ENCODE peak calls at places on chromosomes 16 and 17, in nine cellular contexts. S is foreskin fibroblast, U is psoas muscle, V is right lobe of liver, O is PC-3, A is fibroblast of lung, J is heart right ventricle, R is HepG2, H is B cell. Z is an unnamed sample.

GRCh38 chr17:39745335-39746144 is 7.8 kb downstream of the GRB7 start:
- DNase-seq in S (no peak), U (peak), V (no peak), O (no peak), A (no peak), J (no peak), R (no peak), H (no peak), Z (no peak)

GRCh38 chr17:83070800-83071341 is 8.5 kb upstream of the METRNL start:
- DNase-seq in S (no peak), U (no peak), V (no peak), O (no peak), A (no peak), J (no peak), R (no peak), H (no peak), Z (no peak)

GRCh38 chr17:57900991-57901743 is 51.3 kb upstream of the MRPS23 start:
- DNase-seq in S (no peak), U (peak), V (peak), O (peak), A (no peak), J (no peak), R (no peak), H (no peak), Z (no peak)

GRCh38 chr17:57892820-57893595 is 43.2 kb upstream of the MRPS23 start:
- DNase-seq in S (peak), U (peak), V (peak), O (peak), A (peak), J (peak), R (peak), H (no peak), Z (no peak)

GRCh38 chr16:11633113-11633512 is 35.1 kb upstream of the SNN start:
- DNase-seq in S (no peak), U (no peak), V (no peak), O (no peak), A (no peak), J (no peak), R (no peak), H (no peak), Z (no peak)

GRCh38 chr17:34762078-34762477 is 182.7 kb downstream of the TMEM132E start:
- DNase-seq in S (no peak), U (no peak), V (no peak), O (no peak), A (no peak), J (no peak), R (no peak), H (no peak), Z (no peak)

GRCh38 chr17:16495980-16496819 is 4.2 kb upstream of the LRRC75A start:
- DNase-seq in S (no peak), U (no peak), V (no peak), O (no peak), A (no peak), J (no peak), R (no peak), H (no peak), Z (no peak)

GRCh38 chr17:43755389-43755875 is 3.2 kb downstream of the SOST start:
- DNase-seq in S (peak), U (no peak), V (no peak), O (peak), A (peak), J (no peak), R (no peak), H (no peak), Z (no peak)

GRCh38 chr16:71927383-71927782 is 32.1 kb downstream of the IST1 start:
- DNase-seq in S (peak), U (no peak), V (no peak), O (peak), A (peak), J (peak), R (no peak), H (no peak), Z (no peak)

GRCh38 chr17:28344435-28344901 is 8.9 kb downstream of the TNFAIP1 start:
- DNase-seq in S (no peak), U (no peak), V (no peak), O (no peak), A (no peak), J (no peak), R (no peak), H (no peak), Z (no peak)

GRCh38 chr17:43913584-43913983 is 6.2 kb upstream of the MPP2 start:
- DNase-seq in S (no peak), U (no peak), V (no peak), O (no peak), A (no peak), J (no peak), R (no peak), H (no peak), Z (no peak)

GRCh38 chr16:22648141-22648540 is 137.4 kb downstream of the NPIPB5 start:
- DNase-seq in S (no peak), U (no peak), V (no peak), O (no peak), A (no peak), J (no peak), R (no peak), H (no peak), Z (no peak)

GRCh38 chr16:15642557-15643452 is at the start of gene MARF1:
- DNase-seq in S (peak), U (peak), V (peak), O (peak), A (peak), J (peak), R (peak), H (peak), Z (peak)

GRCh38 chr17:76562734-76563148 is 22.9 kb downstream of the PRCD start:
- DNase-seq in S (peak), U (no peak), V (no peak), O (peak), A (peak), J (no peak), R (no peak), H (no peak), Z (no peak)

GRCh38 chr16:48965391-48965790 is 316.2 kb downstream of the CBLN1 start:
- DNase-seq in S (peak), U (no peak), V (no peak), O (peak), A (peak), J (no peak), R (no peak), H (no peak), Z (no peak)

GRCh38 chr17:68463211-68463990 is 6.1 kb upstream of the WIPI1 start:
- DNase-seq in S (no peak), U (no peak), V (no peak), O (no peak), A (no peak), J (no peak), R (no peak), H (no peak), Z (no peak)
- TF ChIP-seq CTCF in S (no peak), U (no peak), V (no peak), O (no peak), A (no peak), J (no peak), R (no peak), H (peak), Z (no peak)

GRCh38 chr16:19400709-19401108 is 17.0 kb upstream of the TMC5 start:
- DNase-seq in S (no peak), U (no peak), V (no peak), O (no peak), A (no peak), J (no peak), R (no peak), H (no peak), Z (no peak)
- TF ChIP-seq CTCF in S (no peak), U (no peak), V (peak), O (peak), A (no peak), J (no peak), R (peak), H (no peak), Z (no peak)

DNA sequence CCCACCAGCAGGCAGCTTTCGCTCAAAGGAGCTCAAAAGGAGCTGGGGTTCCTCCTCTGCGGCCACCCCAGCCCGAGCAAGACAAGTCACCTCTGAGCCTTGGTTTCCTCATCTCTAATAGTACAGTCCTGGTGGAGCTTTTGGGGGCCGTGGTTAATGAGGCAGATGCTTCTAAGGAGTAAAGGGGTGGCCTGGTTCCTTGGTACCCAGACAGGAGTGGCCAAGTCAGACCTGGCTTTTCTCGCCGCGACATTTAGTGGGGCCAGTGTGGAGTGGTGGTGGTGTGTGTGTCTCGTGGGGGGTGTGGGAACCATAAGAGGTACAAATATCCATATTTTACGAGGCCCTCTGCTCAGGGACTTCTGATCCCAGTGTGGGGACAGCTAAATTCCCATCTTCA is 6.7 kb downstream of the FOXF1 start:
- DNase-seq in S (no peak), U (no peak), V (no peak), O (no peak), A (no peak), J (no peak), R (no peak), H (no peak), Z (no peak)
- TF ChIP-seq CTCF in S (no peak), U (no peak), V (no peak), O (no peak), A (no peak), J (no peak), R (no peak), H (no peak), Z (no peak)

GRCh38 chr17:4815043-4815675 is 8.2 kb downstream of the PLD2 start:
- DNase-seq in S (no peak), U (peak), V (no peak), O (no peak), A (no peak), J (no peak), R (no peak), H (no peak), Z (no peak)
- TF ChIP-seq CTCF in S (peak), U (no peak), V (no peak), O (peak), A (peak), J (no peak), R (no peak), H (no peak), Z (no peak)

DNA sequence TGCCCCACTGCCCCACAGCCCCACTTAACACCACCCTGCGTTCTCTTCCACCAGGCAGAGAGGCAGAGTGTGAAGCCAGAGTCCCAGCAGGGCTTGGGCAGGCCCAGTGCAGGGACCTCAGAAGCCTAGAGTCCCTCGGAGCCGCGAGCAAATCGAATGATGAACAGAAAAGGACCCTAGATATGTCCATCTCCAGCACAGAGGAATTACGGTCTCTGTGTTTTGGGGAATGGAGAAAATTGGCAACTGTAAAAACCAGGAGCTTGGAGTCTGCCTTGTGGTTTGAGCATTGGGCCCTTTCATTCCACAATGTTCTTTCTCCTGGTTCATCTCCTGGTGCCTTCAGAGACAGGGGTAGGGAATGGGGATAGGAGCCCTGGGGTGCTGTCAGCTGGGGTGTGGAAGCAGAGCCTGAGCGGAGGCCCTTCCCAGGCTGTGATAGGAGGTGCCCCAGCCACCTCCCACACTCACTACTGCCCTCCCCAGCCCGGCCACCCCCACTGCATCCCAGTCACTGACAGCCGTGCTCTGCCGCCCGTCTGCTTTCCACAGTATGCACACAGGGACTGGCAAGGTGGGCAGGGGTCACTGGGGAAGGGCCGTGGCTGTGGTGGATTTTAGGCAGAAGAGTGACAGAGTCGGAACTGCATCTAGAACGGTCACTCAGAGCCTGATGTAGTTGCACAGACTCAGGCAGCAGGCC is 26.7 kb downstream of the TBX4 start:
- DNase-seq in S (no peak), U (no peak), V (no peak), O (no peak), A (no peak), J (no peak), R (no peak), H (no peak), Z (no peak)
- TF ChIP-seq CTCF in S (no peak), U (no peak), V (no peak), O (no peak), A (no peak), J (no peak), R (no peak), H (no peak), Z (no peak)

GRCh38 chr17:66451188-66452149 is 149.1 kb downstream of the PRKCA start:
- DNase-seq in S (no peak), U (no peak), V (peak), O (no peak), A (no peak), J (no peak), R (peak), H (no peak), Z (no peak)
- TF ChIP-seq CTCF in S (no peak), U (no peak), V (peak), O (peak), A (no peak), J (no peak), R (peak), H (no peak), Z (no peak)

GRCh38 chr17:6910987-6911603 is 79.6 kb upstream of the TEKT1 start:
- DNase-seq in S (peak), U (no peak), V (no peak), O (peak), A (peak), J (no peak), R (peak), H (peak), Z (peak)
- TF ChIP-seq CTCF in S (peak), U (peak), V (peak), O (peak), A (peak), J (peak), R (peak), H (peak), Z (peak)

GRCh38 chr16:13835935-13836334 is 84.0 kb upstream of the ERCC4 start:
- DNase-seq in S (no peak), U (no peak), V (no peak), O (no peak), A (no peak), J (no peak), R (no peak), H (no peak), Z (no peak)

GRCh38 chr16:13845232-13845631 is 74.7 kb upstream of the ERCC4 start:
- DNase-seq in S (no peak), U (no peak), V (no peak), O (no peak), A (no peak), J (no peak), R (no peak), H (no peak), Z (no peak)

GRCh38 chr16:13835357-13835756 is 84.6 kb upstream of the ERCC4 start:
- DNase-seq in S (no peak), U (no peak), V (no peak), O (no peak), A (no peak), J (no peak), R (no peak), H (no peak), Z (no peak)

DNA sequence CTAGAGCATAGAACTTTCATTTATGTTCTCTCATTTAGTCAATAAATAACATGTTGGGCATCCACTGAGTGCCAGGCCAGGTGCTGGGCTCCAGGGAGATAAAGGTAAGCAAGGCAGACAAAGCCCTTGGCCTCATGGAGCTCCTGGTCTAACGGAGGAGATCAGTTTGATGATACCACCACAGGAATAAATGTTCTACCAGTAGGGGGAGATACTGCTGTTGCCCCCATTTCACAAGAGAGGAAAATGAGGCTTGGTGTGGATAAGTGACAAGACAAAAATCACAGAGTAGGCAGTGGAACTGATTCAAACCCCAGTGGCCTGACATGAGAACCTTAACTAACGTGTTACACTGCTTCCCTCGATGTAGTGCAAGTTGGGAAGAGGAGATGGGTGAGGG is 80.4 kb upstream of the ERCC4 start:
- DNase-seq in S (no peak), U (no peak), V (no peak), O (no peak), A (no peak), J (no peak), R (no peak), H (no peak), Z (no peak)
- TF ChIP-seq CTCF in S (no peak), U (no peak), V (no peak), O (no peak), A (no peak), J (no peak), R (peak), H (no peak), Z (no peak)

DNA sequence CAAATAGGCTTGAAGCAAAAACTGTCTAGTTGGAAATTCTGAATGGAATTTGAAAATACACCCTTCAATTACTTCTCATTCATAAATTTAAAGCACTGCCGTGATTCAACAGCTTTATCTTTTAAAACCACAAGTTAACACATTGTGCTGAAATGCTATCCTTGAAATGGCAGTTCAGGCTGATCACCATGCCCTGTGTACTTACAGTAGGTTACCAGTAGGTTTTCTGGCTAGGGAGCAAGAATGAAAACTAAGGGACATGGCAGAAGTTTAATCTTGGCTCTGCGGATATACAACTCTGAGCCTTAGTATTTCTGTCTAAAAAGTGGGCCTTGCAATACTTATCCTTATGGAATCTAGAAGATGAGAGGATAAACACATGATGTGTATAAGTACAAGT is 28.0 kb downstream of the NXPH3 start:
- DNase-seq in S (no peak), U (no peak), V (no peak), O (no peak), A (peak), J (no peak), R (no peak), H (no peak), Z (no peak)
- TF ChIP-seq CTCF in S (peak), U (no peak), V (no peak), O (no peak), A (peak), J (no peak), R (no peak), H (no peak), Z (no peak)

DNA sequence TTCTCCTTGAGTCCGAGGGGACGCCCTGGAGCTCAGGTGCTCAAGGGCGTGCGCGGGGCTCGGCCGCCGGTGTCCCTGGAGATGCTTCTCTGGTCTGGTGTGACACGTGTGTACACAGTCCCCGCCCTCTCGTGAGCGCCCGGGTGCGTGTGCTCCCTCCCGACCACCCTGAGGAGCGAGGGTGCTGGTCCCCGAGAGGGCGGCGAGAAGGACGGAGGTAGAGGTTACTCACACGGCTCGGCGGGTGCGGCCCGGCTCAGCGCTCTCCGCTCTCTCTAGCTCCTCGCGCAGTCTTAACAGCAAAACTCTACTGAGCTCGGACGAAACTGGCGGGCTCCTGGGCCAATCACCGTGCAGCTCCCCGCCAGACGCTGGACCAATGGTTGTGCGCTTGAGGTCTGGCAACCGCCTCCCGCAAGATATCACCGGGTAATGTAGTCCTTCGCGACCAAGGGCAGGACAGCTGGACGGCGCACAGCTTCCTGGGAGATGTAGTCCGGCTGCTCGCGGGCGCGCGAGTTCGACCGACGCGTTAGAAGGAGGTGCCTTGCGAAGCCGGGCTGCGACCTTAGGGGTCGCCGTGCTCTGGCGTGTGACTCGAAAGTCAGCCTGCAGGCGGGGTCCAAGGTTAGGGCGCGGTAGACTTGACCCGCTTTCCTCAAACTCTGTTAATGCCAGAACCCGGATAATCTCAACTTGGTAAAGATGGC is at the start of gene SLC25A19:
- DNase-seq in S (peak), U (peak), V (peak), O (peak), A (peak), J (peak), R (peak), H (peak), Z (peak)
- TF ChIP-seq CTCF in S (no peak), U (peak), V (no peak), O (no peak), A (peak), J (no peak), R (peak), H (no peak), Z (peak)

Z was measured in GM20000.